ENCODE peak calls at places on chromosomes 5 and 9, in ten cellular contexts. One of them, this sample, is unnamed.
A peak's percentile ranks its signal among the peaks of the same experiment; 100 is the strongest.

GRCh38 chr9:82912639-82913038 is 150.3 kb downstream of the RASEF start:
- DNase-seq in nucleus accumbens: no peak
- DNase-seq in activated CD8-positive, alpha-beta memory T cell treated with anti-CD3 and anti-CD28 coated beads for 4 hours: no peak
- DNase-seq in lung: no peak
- DNase-seq in adipocyte: no peak
- DNase-seq in aorta: no peak
- DNase-seq in BJ: no peak
- DNase-seq in cardiac fibroblast: no peak
- DNase-seq in WTC11: no peak
- DNase-seq in mucosa of descending colon: no peak
- DNase-seq in this sample: no peak

GRCh38 chr5:142017832-142018427 is 5.1 kb upstream of the GNPDA1 start:
- DNase-seq in adipocyte: no peak
- DNase-seq in mucosa of descending colon: no peak
- DNase-seq in BJ: no peak
- DNase-seq in WTC11: no peak
- DNase-seq in activated CD8-positive, alpha-beta memory T cell treated with anti-CD3 and anti-CD28 coated beads for 4 hours: no peak
- DNase-seq in aorta: no peak
- DNase-seq in lung: no peak
- DNase-seq in nucleus accumbens: no peak
- DNase-seq in cardiac fibroblast: no peak
- DNase-seq in this sample: no peak

GRCh38 chr5:134255418-134256150 is 29.7 kb upstream of the PPP2CA start:
- DNase-seq in adipocyte: peak; percentile 38
- DNase-seq in WTC11: no peak
- DNase-seq in aorta: no peak
- DNase-seq in BJ: no peak
- DNase-seq in mucosa of descending colon: no peak
- DNase-seq in nucleus accumbens: no peak
- DNase-seq in lung: no peak
- DNase-seq in activated CD8-positive, alpha-beta memory T cell treated with anti-CD3 and anti-CD28 coated beads for 4 hours: no peak
- DNase-seq in cardiac fibroblast: peak; percentile 88
- DNase-seq in this sample: no peak

GRCh38 chr5:590343-590742 is 21.8 kb upstream of the CEP72 start:
- DNase-seq in BJ: no peak
- DNase-seq in WTC11: no peak
- DNase-seq in cardiac fibroblast: no peak
- DNase-seq in aorta: no peak
- DNase-seq in adipocyte: no peak
- DNase-seq in nucleus accumbens: no peak
- DNase-seq in mucosa of descending colon: no peak
- DNase-seq in lung: no peak
- DNase-seq in activated CD8-positive, alpha-beta memory T cell treated with anti-CD3 and anti-CD28 coated beads for 4 hours: no peak
- DNase-seq in this sample: no peak

GRCh38 chr5:58334035-58334434 is 125.9 kb downstream of the PLK2 start:
- DNase-seq in WTC11: no peak
- DNase-seq in mucosa of descending colon: no peak
- DNase-seq in nucleus accumbens: no peak
- DNase-seq in lung: no peak
- DNase-seq in BJ: no peak
- DNase-seq in aorta: no peak
- DNase-seq in cardiac fibroblast: no peak
- DNase-seq in adipocyte: no peak
- DNase-seq in activated CD8-positive, alpha-beta memory T cell treated with anti-CD3 and anti-CD28 coated beads for 4 hours: no peak
- DNase-seq in this sample: no peak

GRCh38 chr9:3447813-3448212 is 78.0 kb downstream of the RFX3 start:
- DNase-seq in BJ: no peak
- DNase-seq in lung: no peak
- DNase-seq in WTC11: no peak
- DNase-seq in mucosa of descending colon: no peak
- DNase-seq in adipocyte: no peak
- DNase-seq in cardiac fibroblast: no peak
- DNase-seq in activated CD8-positive, alpha-beta memory T cell treated with anti-CD3 and anti-CD28 coated beads for 4 hours: no peak
- DNase-seq in nucleus accumbens: no peak
- DNase-seq in aorta: no peak
- DNase-seq in this sample: no peak

GRCh38 chr5:10828241-10828640 is 67.2 kb upstream of the DAP start:
- DNase-seq in BJ: peak; percentile 90
- DNase-seq in aorta: no peak
- DNase-seq in lung: no peak
- DNase-seq in adipocyte: peak; percentile 70
- DNase-seq in activated CD8-positive, alpha-beta memory T cell treated with anti-CD3 and anti-CD28 coated beads for 4 hours: no peak
- DNase-seq in mucosa of descending colon: no peak
- DNase-seq in cardiac fibroblast: peak; percentile 66
- DNase-seq in nucleus accumbens: no peak
- DNase-seq in WTC11: no peak
- DNase-seq in this sample: no peak

GRCh38 chr9:7073679-7074078 is 315.9 kb downstream of the KDM4C start:
- DNase-seq in activated CD8-positive, alpha-beta memory T cell treated with anti-CD3 and anti-CD28 coated beads for 4 hours: no peak
- DNase-seq in adipocyte: no peak
- DNase-seq in mucosa of descending colon: no peak
- DNase-seq in WTC11: no peak
- DNase-seq in lung: no peak
- DNase-seq in aorta: no peak
- DNase-seq in cardiac fibroblast: no peak
- DNase-seq in BJ: no peak
- DNase-seq in nucleus accumbens: no peak
- DNase-seq in this sample: no peak

GRCh38 chr9:136587145-136587943 is 41.5 kb upstream of the NOTCH1 start:
- DNase-seq in cardiac fibroblast: peak; percentile 71
- DNase-seq in lung: peak; percentile 53
- DNase-seq in aorta: no peak
- DNase-seq in nucleus accumbens: peak; percentile 50
- DNase-seq in activated CD8-positive, alpha-beta memory T cell treated with anti-CD3 and anti-CD28 coated beads for 4 hours: no peak
- DNase-seq in mucosa of descending colon: peak; percentile 83
- DNase-seq in BJ: no peak
- DNase-seq in WTC11: peak; percentile 86
- DNase-seq in adipocyte: peak; percentile 75
- DNase-seq in this sample: no peak

GRCh38 chr5:146662229-146662628 is 146.2 kb upstream of the GPR151 start:
- DNase-seq in aorta: no peak
- DNase-seq in WTC11: no peak
- DNase-seq in mucosa of descending colon: no peak
- DNase-seq in nucleus accumbens: no peak
- DNase-seq in lung: no peak
- DNase-seq in cardiac fibroblast: peak; percentile 9
- DNase-seq in BJ: no peak
- DNase-seq in adipocyte: peak; percentile 42
- DNase-seq in activated CD8-positive, alpha-beta memory T cell treated with anti-CD3 and anti-CD28 coated beads for 4 hours: no peak
- DNase-seq in this sample: peak; percentile 23

GRCh38 chr5:56060276-56061110 is 65.7 kb upstream of the IL6ST start:
- DNase-seq in mucosa of descending colon: no peak
- DNase-seq in lung: no peak
- DNase-seq in aorta: no peak
- DNase-seq in cardiac fibroblast: no peak
- DNase-seq in activated CD8-positive, alpha-beta memory T cell treated with anti-CD3 and anti-CD28 coated beads for 4 hours: no peak
- DNase-seq in adipocyte: no peak
- DNase-seq in WTC11: no peak
- DNase-seq in BJ: no peak
- DNase-seq in nucleus accumbens: no peak
- DNase-seq in this sample: no peak

GRCh38 chr9:98092633-98092971 is 26.4 kb downstream of the TRIM14 start:
- DNase-seq in activated CD8-positive, alpha-beta memory T cell treated with anti-CD3 and anti-CD28 coated beads for 4 hours: no peak
- DNase-seq in lung: no peak
- DNase-seq in cardiac fibroblast: no peak
- DNase-seq in adipocyte: no peak
- DNase-seq in nucleus accumbens: no peak
- DNase-seq in mucosa of descending colon: no peak
- DNase-seq in BJ: no peak
- DNase-seq in aorta: no peak
- DNase-seq in WTC11: no peak
- DNase-seq in this sample: no peak

GRCh38 chr5:173642895-173643481 is 26.5 kb upstream of the BOD1 start:
- DNase-seq in BJ: no peak
- DNase-seq in aorta: no peak
- DNase-seq in adipocyte: no peak
- DNase-seq in WTC11: no peak
- DNase-seq in mucosa of descending colon: no peak
- DNase-seq in lung: no peak
- DNase-seq in activated CD8-positive, alpha-beta memory T cell treated with anti-CD3 and anti-CD28 coated beads for 4 hours: no peak
- DNase-seq in cardiac fibroblast: no peak
- DNase-seq in nucleus accumbens: no peak
- DNase-seq in this sample: no peak